ENCODE peak calls at places on chromosomes 1 and 21, in eight cellular contexts. E, F, X, V, M, S, I and Z are unnamed samples. For H3K9me3, the result is how much of the 10 kb centered on the place peaks cover.

GRCh38 chr1:143698016-143698415 is 273.8 kb downstream of the FAM72C start:
- DNase-seq in I (peak), M (peak), S (peak), F (no peak), E (peak), V (no peak), X (no peak), Z (no peak)

GRCh38 chr1:26827663-26828062 is 1.2 kb downstream of the ZDHHC18 start:
- DNase-seq in E (no peak), I (no peak), F (no peak), S (peak), V (no peak), X (no peak), M (no peak), Z (no peak)

GRCh38 chr1:72482736-72483413 is 200.5 kb upstream of the NEGR1 start:
- DNase-seq in X (no peak), M (no peak), V (no peak), I (no peak), S (no peak), F (no peak), E (no peak), Z (no peak)

GRCh38 chr1:38745476-38746410 is 113.8 kb downstream of the RRAGC start:
- DNase-seq in X (no peak), I (no peak), S (no peak), M (no peak), E (no peak), V (no peak), F (no peak), Z (no peak)

GRCh38 chr1:182718311-182718710 is 33.9 kb upstream of the RGS8 start:
- DNase-seq in V (no peak), X (no peak), E (no peak), F (no peak), I (no peak), M (no peak), S (no peak), Z (no peak)

GRCh38 chr1:154975409-154976205 is 1.1 kb downstream of the CKS1B start:
- DNase-seq in S (peak), X (no peak), F (peak), V (peak), E (peak), I (peak), M (peak), Z (no peak)

GRCh38 chr1:49351744-49352143 is 575.1 kb upstream of the BEND5 start:
- DNase-seq in I (no peak), E (no peak), M (no peak), S (peak), F (no peak), X (no peak), V (no peak), Z (no peak)

GRCh38 chr1:234089396-234089795 is 184.9 kb downstream of the SLC35F3 start:
- DNase-seq in X (no peak), I (no peak), S (peak), E (no peak), F (no peak), M (no peak), V (no peak), Z (no peak)

GRCh38 chr1:153312569-153313186 is at the start of gene PGLYRP3:
- DNase-seq in F (peak), E (no peak), M (no peak), I (no peak), X (peak), S (no peak), V (no peak), Z (no peak)

GRCh38 chr1:151147685-151148084 is 1.3 kb upstream of the SEMA6C start:
- DNase-seq in X (no peak), I (no peak), F (no peak), V (no peak), S (no peak), E (no peak), M (no peak), Z (no peak)

GRCh38 chr1:42943166-42943565 is 15.5 kb downstream of the SLC2A1 start:
- DNase-seq in E (no peak), S (no peak), X (no peak), F (peak), M (peak), V (no peak), I (peak), Z (no peak)

GRCh38 chr1:81296584-81296983 is 504.1 kb upstream of the ADGRL2 start:
- DNase-seq in X (no peak), V (no peak), E (peak), S (no peak), F (no peak), M (no peak), I (no peak), Z (no peak)
- H3K9me3 ChIP-seq in X (under half), V (under half), E (under half), S (under half), F (under half), M (under half), I (under half), Z (under half)

GRCh38 chr1:80143361-80143760 is 1136.8 kb upstream of the ADGRL4 start:
- DNase-seq in X (no peak), F (no peak), E (no peak), S (no peak), M (no peak), I (no peak), V (no peak), Z (no peak)
- H3K9me3 ChIP-seq in X (under half), F (under half), E (under half), S (under half), M (under half), I (under half), V (under half), Z (under half)

DNA sequence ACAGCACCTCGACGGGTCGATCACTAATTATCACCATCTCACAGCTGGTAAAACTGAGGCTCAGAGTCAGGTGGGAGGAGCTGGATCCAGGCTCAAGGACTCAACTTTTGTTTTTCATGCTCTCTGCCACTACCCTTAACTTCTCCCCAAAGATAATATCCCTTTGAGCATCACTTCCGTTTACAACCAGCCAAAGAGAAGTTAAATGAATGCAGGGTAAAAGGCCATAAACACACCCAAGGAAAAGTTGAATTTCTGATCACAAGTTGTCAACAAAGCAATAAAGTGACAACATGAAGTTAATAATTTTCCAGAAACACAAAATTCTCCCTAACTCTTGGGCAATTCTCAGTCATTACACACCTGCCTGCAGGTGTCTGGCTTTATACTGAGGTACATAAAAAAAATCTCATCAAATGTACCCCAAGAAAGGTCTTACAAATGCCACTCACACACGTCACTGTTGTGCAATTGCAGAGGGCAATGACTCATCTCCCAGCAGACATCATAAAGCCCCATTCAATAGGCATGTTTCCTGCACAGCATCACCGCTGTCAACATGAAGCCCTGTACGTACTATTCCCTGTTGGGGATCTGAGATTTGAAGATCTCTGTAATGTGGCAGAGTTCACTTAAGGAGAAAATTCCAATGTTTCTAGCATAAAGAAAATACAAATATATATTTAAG is 3.4 kb downstream of the OR2T11 start:
- DNase-seq in S (no peak), X (no peak), M (peak), I (no peak), E (no peak), V (no peak), F (no peak), Z (no peak)
- H3K9me3 ChIP-seq in S (under half), X (under half), M (under half), I (under half), E (under half), V (under half), F (under half), Z (under half)

DNA sequence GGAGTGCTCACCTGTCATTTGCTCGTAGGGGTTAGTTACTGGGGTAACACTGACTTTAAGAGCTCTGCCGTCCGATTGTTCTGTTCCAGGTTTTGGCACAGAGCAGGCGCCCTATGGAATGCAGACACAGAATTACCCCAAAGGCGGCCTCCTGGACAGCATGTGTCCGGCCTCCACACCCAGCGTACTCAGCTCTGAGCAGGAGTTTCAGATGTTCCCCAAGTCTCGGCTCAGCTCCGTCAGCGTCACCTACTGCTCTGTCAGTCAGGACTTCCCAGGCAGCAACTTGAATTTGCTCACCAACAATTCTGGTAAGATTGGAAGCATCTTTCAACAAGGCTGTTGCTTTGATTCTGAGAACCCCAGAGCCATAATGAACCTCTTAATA is 12.6 kb downstream of the ETS2 start:
- DNase-seq in V (no peak), M (peak), E (no peak), S (no peak), X (no peak), F (no peak), I (no peak), Z (no peak)
- H3K9me3 ChIP-seq in V (under half), M (under half), E (under half), S (under half), X (under half), F (under half), I (under half), Z (under half)

GRCh38 chr1:157982111-157982510 is 11.3 kb upstream of the KIRREL1 start:
- DNase-seq in E (no peak), V (no peak), S (no peak), X (no peak), I (no peak), M (no peak), F (no peak), Z (no peak)
- H3K9me3 ChIP-seq in E (under half), V (under half), S (under half), X (under half), I (under half), M (under half), F (under half), Z (under half)

GRCh38 chr1:14784790-14785773 is 186.6 kb downstream of the KAZN start:
- DNase-seq in S (no peak), F (no peak), X (no peak), E (no peak), V (no peak), I (no peak), M (no peak), Z (no peak)
- H3K9me3 ChIP-seq in S (under half), F (under half), X (under half), E (under half), V (under half), I (under half), M (under half), Z (under half)

GRCh38 chr1:80678438-80678837 is 1122.3 kb upstream of the ADGRL2 start:
- DNase-seq in S (no peak), X (no peak), I (no peak), E (no peak), F (no peak), V (no peak), M (no peak), Z (no peak)
- H3K9me3 ChIP-seq in S (under half), X (under half), I (under half), E (under half), F (under half), V (under half), M (under half), Z (under half)

GRCh38 chr1:247966520-247967204 is 1.6 kb downstream of the OR2AK2 start:
- DNase-seq in X (no peak), E (no peak), M (no peak), F (no peak), S (no peak), I (no peak), V (no peak), Z (no peak)
- H3K9me3 ChIP-seq in X (under half), E (under half), M (under half), F (under half), S (under half), I (under half), V (under half), Z (under half)

GRCh38 chr21:30486180-30486579 is 1.1 kb downstream of the KRTAP19-2 start:
- DNase-seq in F (no peak), S (no peak), I (no peak), X (no peak), V (no peak), E (no peak), M (no peak), Z (no peak)

GRCh38 chr21:30482130-30482529 is 2.0 kb upstream of the KRTAP19-1 start:
- DNase-seq in S (no peak), E (no peak), X (no peak), V (no peak), I (no peak), M (no peak), F (no peak), Z (no peak)

GRCh38 chr21:30491963-30492428 is at the start of gene KRTAP19-3:
- DNase-seq in F (no peak), V (no peak), X (no peak), M (no peak), I (no peak), S (no peak), E (no peak), Z (no peak)

DNA sequence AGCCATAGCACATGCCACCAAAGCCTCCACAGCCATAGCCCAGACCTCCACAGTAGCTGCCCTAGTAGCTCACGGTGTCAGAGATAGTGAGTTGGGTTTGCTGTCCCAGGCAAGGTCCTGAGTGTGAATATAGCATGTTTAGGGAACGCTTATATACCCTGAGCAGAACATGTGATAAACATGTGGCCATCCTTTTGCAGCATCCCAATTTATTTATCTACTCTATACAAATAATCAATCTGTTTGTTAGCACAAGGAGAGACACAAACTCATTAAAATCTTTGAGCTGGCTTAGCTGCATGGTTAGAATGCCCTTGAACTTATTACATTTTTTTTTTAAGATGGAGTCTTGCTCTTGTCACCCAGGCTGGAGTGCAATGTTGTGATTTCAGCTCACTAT is at the start of gene KRTAP19-2:
- DNase-seq in I (no peak), X (no peak), V (no peak), S (no peak), F (no peak), E (no peak), M (no peak), Z (no peak)
- H3K9me3 ChIP-seq in I (under half), X (under half), V (under half), S (under half), F (under half), E (under half), M (under half), Z (under half)

DNA sequence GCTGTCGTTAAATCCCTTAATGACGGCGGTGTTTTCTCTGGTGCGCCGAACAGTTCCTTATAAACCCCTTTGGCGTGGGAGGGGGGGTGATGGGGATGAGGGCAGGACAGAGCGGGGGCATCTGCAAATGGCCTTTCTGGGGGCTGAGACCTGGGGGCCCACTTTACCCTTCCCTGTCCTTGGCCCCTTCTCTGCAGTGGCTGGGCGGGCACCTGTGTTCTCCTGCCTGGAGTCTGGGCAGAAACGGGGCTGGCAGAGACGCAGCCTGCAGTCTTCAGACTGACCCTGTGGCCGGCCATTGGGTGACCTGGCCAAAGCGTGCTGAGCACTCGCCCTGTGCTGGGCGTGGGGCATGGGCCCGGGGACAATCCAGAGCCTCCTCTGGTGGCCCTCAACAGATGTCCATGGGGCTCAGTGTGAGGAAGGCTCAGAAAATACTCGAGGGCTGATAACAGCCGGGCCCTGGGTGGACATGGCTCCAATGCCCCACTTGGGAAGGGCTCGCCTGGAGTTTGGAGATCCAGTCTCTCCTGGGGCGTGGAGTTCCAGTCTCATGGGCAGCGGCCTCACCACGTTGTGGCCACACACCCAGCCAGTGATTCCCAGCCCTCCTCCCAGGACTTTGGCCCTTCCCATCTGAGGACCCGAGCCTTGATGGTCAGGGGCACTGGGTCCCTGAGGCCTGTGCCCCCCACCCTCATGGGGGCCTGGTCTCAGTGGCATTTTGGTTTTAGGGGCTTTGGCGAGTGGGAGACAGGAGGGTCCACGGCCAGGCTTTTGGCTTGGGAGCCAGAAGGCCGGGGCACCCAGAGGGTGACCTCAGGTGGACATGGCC is 50.7 kb upstream of the ACTRT2 start:
- DNase-seq in V (no peak), E (no peak), F (peak), M (no peak), X (no peak), I (peak), S (no peak), Z (no peak)
- H3K9me3 ChIP-seq in V (under half), E (under half), F (under half), M (under half), X (under half), I (under half), S (under half), Z (under half)